ENCODE peak calls at places on chromosomes 5 and 9, in six cellular contexts. Z is activated CD4-positive, CD25-positive, alpha-beta regulatory T cell; V is activated T-cell treated with anti-CD3 and anti-CD28 coated beads, Interleukin-2, amount 50 U/mL, for 24 hours; E is CD4-positive, CD25-positive, alpha-beta regulatory T cell; R is cardiac muscle cell; F is substantia nigra. C is an unnamed sample.

GRCh38 chr5:96577909-96578308 is 84.3 kb upstream of the CAST start:
- DNase-seq in E (no peak), V (no peak), R (no peak), Z (no peak), F (no peak), C (no peak)

GRCh38 chr9:124716795-124717194 is 54.3 kb downstream of the NR6A1 start:
- DNase-seq in R (no peak), Z (no peak), F (no peak), V (no peak), E (no peak), C (no peak)

GRCh38 chr9:2465921-2466460 is 155.6 kb upstream of the VLDLR start:
- DNase-seq in F (no peak), V (no peak), R (peak), E (peak), Z (no peak), C (no peak)

GRCh38 chr5:147989239-147989638 is 74.5 kb upstream of the SPINK5 start:
- DNase-seq in R (no peak), F (no peak), V (no peak), Z (no peak), E (no peak), C (no peak)

GRCh38 chr5:11153672-11154377 is 392.8 kb upstream of the DAP start:
- DNase-seq in V (no peak), Z (no peak), R (peak), F (no peak), E (no peak), C (no peak)

GRCh38 chr9:79809931-79810330 is 238.2 kb downstream of the TLE4 start:
- DNase-seq in Z (no peak), F (no peak), V (no peak), R (no peak), E (peak), C (no peak)

GRCh38 chr5:116520706-116521105 is 53.9 kb downstream of the SEMA6A start:
- DNase-seq in Z (no peak), V (no peak), F (no peak), R (no peak), E (no peak), C (no peak)

GRCh38 chr5:2299388-2300220 is 416.9 kb upstream of the IRX4 start:
- DNase-seq in R (no peak), Z (no peak), E (no peak), F (no peak), V (no peak), C (no peak)

GRCh38 chr5:32379421-32379820 is 65.1 kb downstream of the ZFR start:
- DNase-seq in F (no peak), Z (no peak), R (no peak), V (no peak), E (no peak), C (no peak)

GRCh38 chr5:101012880-101013279 is 109.8 kb upstream of the ST8SIA4 start:
- DNase-seq in Z (no peak), V (no peak), R (no peak), F (no peak), E (no peak), C (no peak)

GRCh38 chr9:76537150-76537646 is 78.2 kb downstream of the GCNT1 start:
- DNase-seq in Z (no peak), E (no peak), R (no peak), V (no peak), F (no peak), C (no peak)

GRCh38 chr9:125758986-125759811 is 12.0 kb downstream of the PBX3 start:
- DNase-seq in F (no peak), E (no peak), Z (no peak), V (no peak), R (no peak), C (no peak)

GRCh38 chr5:54520940-54521339 is 3.4 kb downstream of the SNX18 start:
- DNase-seq in Z (no peak), E (no peak), F (no peak), R (no peak), V (no peak), C (no peak)

GRCh38 chr5:43038523-43038989 is 1.6 kb downstream of the ANXA2R start:
- DNase-seq in R (no peak), Z (no peak), F (no peak), E (peak), V (peak), C (peak)

GRCh38 chr5:159341914-159342313 is 11.6 kb upstream of the IL12B start:
- DNase-seq in Z (no peak), V (peak), R (peak), E (peak), F (peak), C (peak)

GRCh38 chr9:36389590-36389989 is 10.5 kb downstream of the RNF38 start:
- DNase-seq in R (no peak), F (no peak), V (no peak), E (no peak), Z (no peak), C (no peak)

GRCh38 chr5:139445325-139446170 is 6.2 kb upstream of the DNAJC18 start:
- DNase-seq in R (peak), E (no peak), F (no peak), Z (no peak), V (peak), C (peak)

GRCh38 chr9:14415947-14416346 is 102.0 kb upstream of the NFIB start:
- DNase-seq in F (no peak), V (no peak), Z (no peak), E (no peak), R (no peak), C (no peak)

GRCh38 chr9:21744874-21745273 is 57.6 kb upstream of the MTAP start:
- DNase-seq in E (no peak), V (no peak), R (no peak), F (no peak), Z (no peak), C (no peak)

GRCh38 chr9:30575691-30576090 is 1808.8 kb upstream of the ACO1 start:
- DNase-seq in E (no peak), Z (no peak), V (no peak), F (no peak), R (no peak), C (no peak)

GRCh38 chr9:438961-439768 is 224.5 kb downstream of the DOCK8 start:
- DNase-seq in V (no peak), F (no peak), Z (no peak), E (no peak), R (no peak), C (no peak)

GRCh38 chr9:121207371-121207940 is 5.8 kb upstream of the RAB14 start:
- DNase-seq in Z (no peak), R (no peak), E (peak), F (no peak), V (no peak), C (no peak)

GRCh38 chr9:129497064-129497836 is 123.7 kb downstream of the C9orf50 start:
- DNase-seq in E (no peak), F (peak), V (no peak), Z (no peak), R (no peak), C (no peak)

GRCh38 chr5:98614341-98614740 is 159.1 kb upstream of the RGMB start:
- DNase-seq in E (no peak), F (no peak), Z (no peak), R (no peak), V (no peak), C (no peak)

GRCh38 chr9:93079371-93079770 is 16.6 kb upstream of the CARD19 start:
- DNase-seq in F (no peak), Z (no peak), V (no peak), R (no peak), E (no peak), C (peak)